ENCODE peak calls at places on chromosomes 12 and 14, in seven cellular contexts. E is endothelial cell, P is heart right ventricle, H is B cell, T is brain microvascular endothelial cell, W is mesothelial cell of epicardium, C is uterus. Y is an unnamed sample.

GRCh38 chr14:67510836-67511235 is 22.3 kb upstream of the PLEKHH1 start:
- DNase-seq in H (no peak), C (no peak), T (no peak), E (no peak), W (no peak), P (no peak), Y (no peak)

GRCh38 chr14:22919601-22919921 is 612 bp upstream of the RBM23 start:
- DNase-seq in W (no peak), E (no peak), P (no peak), T (no peak), H (no peak), C (no peak), Y (no peak)

GRCh38 chr12:72570601-72571000 is 298.4 kb downstream of the TRHDE start:
- DNase-seq in E (peak), T (no peak), P (no peak), H (peak), C (no peak), W (no peak), Y (no peak)

GRCh38 chr12:60847281-60847680 is 1251.5 kb downstream of the SLC16A7 start:
- DNase-seq in H (no peak), E (no peak), W (no peak), P (no peak), T (no peak), C (no peak), Y (no peak)

GRCh38 chr14:92408186-92408585 is 85.2 kb downstream of the SLC24A4 start:
- DNase-seq in C (no peak), H (no peak), T (no peak), P (no peak), W (no peak), E (no peak), Y (no peak)

GRCh38 chr14:96384053-96384452 is 7.9 kb upstream of the AK7 start:
- DNase-seq in E (no peak), P (no peak), H (no peak), C (no peak), T (no peak), W (no peak), Y (no peak)

GRCh38 chr12:49525942-49526341 is 12.9 kb upstream of the KCNH3 start:
- DNase-seq in P (no peak), T (no peak), C (no peak), E (no peak), H (no peak), W (no peak), Y (no peak)

GRCh38 chr14:35224615-35225014 is 67.6 kb upstream of the PSMA6 start:
- DNase-seq in T (no peak), H (no peak), E (no peak), C (no peak), W (no peak), P (no peak), Y (no peak)

GRCh38 chr12:49924847-49925246 is 21.1 kb upstream of the FAIM2 start:
- DNase-seq in H (no peak), P (no peak), W (no peak), C (no peak), T (no peak), E (no peak), Y (no peak)

GRCh38 chr12:108381793-108382436 is 42.8 kb upstream of the CMKLR1 start:
- DNase-seq in C (no peak), T (peak), P (no peak), W (peak), H (no peak), E (peak), Y (no peak)

GRCh38 chr14:53295985-53296582 is 143.0 kb upstream of the DDHD1 start:
- DNase-seq in E (peak), C (no peak), W (no peak), T (peak), H (peak), P (no peak), Y (peak)

GRCh38 chr12:93020225-93020997 is 91.3 kb upstream of the EEA1 start:
- DNase-seq in C (no peak), H (no peak), T (no peak), W (no peak), E (no peak), P (no peak), Y (no peak)

DNA sequence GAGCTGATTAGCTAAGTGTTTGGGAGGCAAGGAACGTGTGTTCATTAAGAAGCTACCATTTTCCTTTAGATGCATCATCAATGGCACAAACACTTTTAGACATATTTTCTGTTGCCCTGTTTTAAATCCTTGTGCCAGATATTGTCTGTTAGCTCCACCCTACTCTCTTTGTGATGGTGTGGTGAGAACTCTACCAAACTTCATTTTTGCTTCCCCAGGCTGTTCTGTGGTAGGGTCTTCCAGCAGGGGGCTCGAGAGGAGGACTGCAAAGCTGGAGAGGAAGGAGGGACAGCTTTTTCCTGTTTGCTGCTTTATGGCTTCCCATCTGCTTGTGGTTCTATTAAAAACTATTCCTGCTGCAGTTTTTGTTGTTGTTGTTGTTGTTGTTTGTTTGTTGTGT is 23.8 kb upstream of the STRAP start:
- DNase-seq in W (no peak), C (no peak), P (no peak), T (no peak), H (no peak), E (peak), Y (no peak)
- TF ChIP-seq CTCF in W (no peak), C (no peak), P (no peak), T (peak), H (no peak), E (no peak), Y (peak)

DNA sequence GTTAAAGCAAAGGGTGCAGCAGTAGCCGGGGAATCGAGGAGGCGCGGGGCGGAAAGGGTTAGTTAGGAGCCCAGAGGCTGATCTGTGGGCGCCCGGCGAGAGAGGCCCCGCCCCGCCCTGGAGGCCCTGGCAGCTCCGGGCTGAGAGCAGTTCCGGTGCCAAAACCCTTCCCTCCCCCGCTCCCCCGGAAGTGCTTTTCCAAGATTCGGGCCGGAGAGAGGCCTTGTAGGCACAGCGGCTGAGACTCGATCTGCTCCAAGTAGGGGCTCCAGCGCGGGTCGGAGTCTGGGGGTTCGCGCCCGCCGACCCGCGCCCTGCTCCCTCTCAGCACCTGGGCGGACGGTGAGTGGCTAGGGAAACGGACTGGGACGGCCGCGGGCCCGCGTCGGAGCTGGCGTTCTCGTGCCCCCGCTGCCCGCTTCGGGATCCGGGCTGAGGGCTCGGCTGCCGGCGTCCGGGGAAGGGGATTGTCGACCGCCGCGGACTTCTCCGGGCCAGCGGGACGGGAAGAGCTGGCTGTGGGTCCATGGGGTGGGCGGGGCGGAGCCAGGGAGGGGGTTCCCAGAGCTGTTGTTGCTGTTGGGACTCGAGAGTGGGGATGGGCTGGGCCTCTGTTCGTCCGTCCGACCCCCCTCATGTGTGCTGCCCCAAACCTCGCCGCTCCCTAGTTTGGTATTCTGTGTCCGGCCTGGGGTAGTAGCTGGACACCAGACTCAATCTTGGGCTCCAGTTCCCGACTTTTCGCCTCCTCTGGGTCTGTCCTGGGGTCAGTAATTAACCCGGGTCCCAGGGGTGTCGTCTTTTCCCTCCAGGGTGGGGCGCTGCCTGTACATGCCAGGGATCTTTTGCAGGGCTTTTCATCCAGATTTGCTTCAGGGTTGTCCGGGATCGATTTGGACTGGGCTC is at the start of gene FRS2:
- DNase-seq in T (peak), W (peak), H (peak), E (peak), P (peak), C (peak), Y (peak)
- TF ChIP-seq CTCF in T (peak), W (no peak), H (no peak), E (no peak), P (peak), C (no peak), Y (peak)

GRCh38 chr14:29521526-29522137 is 406.0 kb downstream of the PRKD1 start:
- DNase-seq in W (no peak), T (no peak), E (peak), H (no peak), P (no peak), C (no peak), Y (no peak)

DNA sequence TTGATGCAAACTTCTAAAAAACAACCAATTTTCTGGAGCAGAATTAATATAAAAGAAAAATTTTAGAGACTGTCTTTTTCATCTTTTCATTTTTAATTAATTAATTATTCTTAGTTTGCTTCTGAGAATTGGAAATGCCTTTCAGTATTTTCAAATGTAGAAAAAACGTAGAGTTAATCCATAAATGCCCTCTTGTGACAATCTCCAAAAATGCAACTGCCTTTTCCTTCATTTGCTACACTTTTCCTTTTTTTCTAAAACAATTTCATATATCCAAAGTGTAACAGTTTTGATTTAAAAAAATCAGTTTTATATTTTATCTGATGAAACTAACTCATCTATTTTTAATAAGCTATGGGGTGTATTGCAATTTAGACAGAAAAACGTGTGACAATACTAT is 409.3 kb downstream of the PRKD1 start:
- DNase-seq in P (no peak), C (no peak), E (no peak), W (no peak), H (no peak), T (no peak), Y (no peak)
- TF ChIP-seq CTCF in P (no peak), C (no peak), E (no peak), W (no peak), H (no peak), T (peak), Y (peak)

GRCh38 chr12:11348439-11348838 is 38.2 kb upstream of the PRB4 start:
- DNase-seq in H (no peak), P (no peak), E (no peak), C (no peak), W (no peak), T (no peak), Y (no peak)

GRCh38 chr12:11344504-11344903 is 34.3 kb upstream of the PRB4 start:
- DNase-seq in E (no peak), T (no peak), C (no peak), P (no peak), H (no peak), W (no peak), Y (no peak)

DNA sequence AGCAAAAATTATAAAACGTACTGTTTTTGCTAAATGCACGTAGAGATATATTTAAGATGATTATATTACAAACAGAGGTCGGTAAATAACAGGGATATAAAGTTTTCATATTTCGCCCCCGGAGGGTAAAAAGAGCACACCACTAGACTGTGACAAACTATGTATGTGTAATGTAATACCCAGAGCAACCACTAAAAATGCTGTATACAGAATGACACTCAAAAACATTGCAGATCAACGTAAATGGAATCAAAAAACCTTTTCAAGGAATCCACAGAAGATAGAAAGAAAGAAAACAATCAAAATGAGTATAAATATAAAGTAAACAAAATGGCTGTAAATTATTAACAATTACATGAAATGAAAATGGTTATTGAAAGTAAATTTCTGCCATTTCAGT is 37.6 kb upstream of the PRB4 start:
- DNase-seq in P (no peak), T (no peak), E (no peak), C (no peak), W (no peak), H (no peak), Y (no peak)
- TF ChIP-seq CTCF in P (peak), T (peak), E (peak), C (no peak), W (peak), H (no peak), Y (no peak)

GRCh38 chr12:53211476-53212381 is 4.7 kb upstream of the ITGB7 start:
- DNase-seq in T (no peak), P (no peak), C (peak), E (no peak), H (no peak), W (no peak), Y (no peak)
- TF ChIP-seq CTCF in T (peak), P (no peak), C (no peak), E (peak), H (peak), W (no peak), Y (peak)

GRCh38 chr12:44462729-44463128 is 413.4 kb downstream of the NELL2 start:
- DNase-seq in H (no peak), P (no peak), W (no peak), E (no peak), T (no peak), C (no peak), Y (no peak)

GRCh38 chr12:44459569-44459968 is 416.5 kb downstream of the NELL2 start:
- DNase-seq in H (no peak), T (no peak), C (no peak), E (no peak), P (no peak), W (no peak), Y (no peak)

GRCh38 chr12:44464180-44464579 is 411.9 kb downstream of the NELL2 start:
- DNase-seq in T (no peak), H (no peak), E (no peak), P (no peak), C (no peak), W (no peak), Y (no peak)

DNA sequence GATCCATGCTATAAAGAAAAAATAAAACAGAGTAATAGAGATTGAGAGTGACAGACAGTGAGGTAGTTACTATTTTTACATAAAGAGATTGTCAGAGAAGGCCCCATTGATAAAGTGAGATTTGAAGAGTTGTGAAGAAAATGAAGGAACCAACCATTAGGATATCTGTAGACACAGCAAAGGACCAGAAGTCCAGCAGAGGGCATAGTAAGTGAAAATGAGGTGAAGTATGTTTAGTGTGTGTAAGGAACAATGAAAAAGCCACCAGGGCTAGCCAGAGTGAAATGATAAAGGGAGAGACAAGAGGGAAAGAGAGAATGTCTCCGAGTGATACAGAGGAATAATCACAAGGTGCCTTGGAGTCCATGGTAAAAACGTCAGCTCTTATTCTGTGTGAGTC is 411.0 kb downstream of the NELL2 start:
- DNase-seq in P (no peak), H (no peak), E (no peak), C (no peak), W (no peak), T (no peak), Y (no peak)
- TF ChIP-seq CTCF in P (no peak), H (no peak), E (no peak), C (no peak), W (no peak), T (peak), Y (no peak)

DNA sequence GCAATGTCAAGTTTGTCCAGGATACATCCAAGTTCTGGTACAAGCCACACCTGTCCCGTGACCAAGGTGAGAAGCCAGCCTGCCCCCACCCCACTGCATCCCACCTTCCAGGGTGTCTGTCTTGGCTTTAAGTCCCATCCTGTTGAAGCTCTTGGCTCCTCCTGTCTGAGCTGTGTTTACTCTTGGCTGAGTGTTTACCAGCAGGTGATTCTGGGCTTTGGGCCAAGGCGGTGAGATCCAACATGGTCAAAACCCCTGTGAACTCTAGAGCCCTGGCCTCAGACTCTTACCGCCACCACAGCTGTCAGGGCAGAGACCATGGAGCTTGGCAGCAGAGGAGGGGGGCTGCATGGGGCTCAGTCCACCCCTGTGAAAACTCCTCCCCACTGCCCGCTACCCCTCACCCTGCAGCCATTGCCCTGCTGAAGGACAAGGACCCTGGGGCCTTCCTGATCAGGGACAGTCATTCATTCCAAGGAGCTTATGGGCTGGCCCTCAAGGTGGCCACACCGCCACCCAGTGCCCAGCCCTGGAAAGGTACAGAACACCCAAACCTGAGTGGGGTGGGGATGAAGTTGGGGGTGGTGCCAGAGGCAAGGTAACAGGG is 11.6 kb downstream of the TNS2 start:
- DNase-seq in P (no peak), C (peak), H (no peak), T (no peak), E (no peak), W (peak), Y (no peak)
- TF ChIP-seq CTCF in P (no peak), C (no peak), H (no peak), T (peak), E (no peak), W (no peak), Y (peak)

DNA sequence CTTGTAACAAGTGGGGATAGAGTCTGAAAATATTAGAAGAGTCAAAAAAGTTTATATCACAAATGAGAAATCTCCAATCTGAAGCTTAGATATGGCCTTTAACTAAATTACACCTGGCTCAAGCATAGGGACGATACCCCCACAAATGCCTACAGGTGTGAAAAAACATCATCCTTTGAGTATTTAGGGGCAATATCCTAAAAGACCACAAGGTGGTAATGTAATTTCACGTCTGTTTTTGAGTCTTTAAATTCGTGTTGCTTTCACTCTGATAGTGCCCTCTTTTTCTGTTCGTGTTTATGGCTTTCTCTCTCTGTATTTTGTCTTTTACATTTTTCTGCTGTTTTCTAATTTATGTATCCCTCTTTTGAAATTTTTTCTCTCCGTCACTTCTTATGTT is 84.3 kb downstream of the ETNK1 start:
- DNase-seq in E (no peak), T (no peak), C (no peak), P (no peak), H (no peak), W (no peak), Y (peak)
- TF ChIP-seq CTCF in E (peak), T (peak), C (no peak), P (peak), H (no peak), W (peak), Y (peak)

GRCh38 chr12:88638388-88638787 is 58.1 kb upstream of the KITLG start:
- DNase-seq in P (no peak), W (no peak), T (no peak), C (no peak), E (peak), H (no peak), Y (no peak)

GRCh38 chr12:88638956-88639355 is 58.7 kb upstream of the KITLG start:
- DNase-seq in T (no peak), H (no peak), C (no peak), E (no peak), W (no peak), P (no peak), Y (no peak)

GRCh38 chr12:88634008-88634407 is 53.7 kb upstream of the KITLG start:
- DNase-seq in W (no peak), C (no peak), T (no peak), E (no peak), H (no peak), P (no peak), Y (no peak)

GRCh38 chr12:88628856-88629509 is 48.7 kb upstream of the KITLG start:
- DNase-seq in T (no peak), W (no peak), E (no peak), C (no peak), H (no peak), P (no peak), Y (no peak)

GRCh38 chr12:88633312-88633711 is 53.0 kb upstream of the KITLG start:
- DNase-seq in T (no peak), H (no peak), C (no peak), P (no peak), W (no peak), E (no peak), Y (no peak)
- TF ChIP-seq CTCF in T (peak), H (no peak), C (no peak), P (no peak), W (no peak), E (peak), Y (no peak)